ENCODE peak calls at places on chromosome 5, in ten cellular contexts. One of them, this sample, is unnamed.

GRCh38 chr5:96408276-96408777 is 24.7 kb downstream of the PCSK1 start:
- DNase-seq in MM.1S: no peak
- DNase-seq in IMR-90: peak; percentile 25
- DNase-seq in colonic mucosa: no peak
- DNase-seq in mammary epithelial cell: peak; percentile 80
- DNase-seq in PC-3: peak; percentile 71
- DNase-seq in astrocyte: peak; percentile 92
- DNase-seq in SK-N-SH: no peak
- DNase-seq in GM23248: peak; percentile 71
- DNase-seq in adipocyte: peak; percentile 84
- DNase-seq in this sample: no peak

GRCh38 chr5:114316167-114316566 is 45.7 kb upstream of the KCNN2 start:
- DNase-seq in MM.1S: no peak
- DNase-seq in SK-N-SH: no peak
- DNase-seq in adipocyte: no peak
- DNase-seq in IMR-90: no peak
- DNase-seq in astrocyte: no peak
- DNase-seq in GM23248: no peak
- DNase-seq in mammary epithelial cell: no peak
- DNase-seq in PC-3: no peak
- DNase-seq in colonic mucosa: no peak
- DNase-seq in this sample: no peak

GRCh38 chr5:128475693-128476092 is 62.4 kb downstream of the FBN2 start:
- DNase-seq in SK-N-SH: no peak
- DNase-seq in adipocyte: no peak
- DNase-seq in IMR-90: no peak
- DNase-seq in astrocyte: no peak
- DNase-seq in mammary epithelial cell: no peak
- DNase-seq in GM23248: no peak
- DNase-seq in MM.1S: no peak
- DNase-seq in colonic mucosa: no peak
- DNase-seq in PC-3: no peak
- DNase-seq in this sample: no peak

GRCh38 chr5:92559743-92560142 is 1021.3 kb downstream of the NR2F1-AS1 start:
- DNase-seq in IMR-90: peak; percentile 36
- DNase-seq in mammary epithelial cell: peak; percentile 33
- DNase-seq in MM.1S: no peak
- DNase-seq in PC-3: peak; percentile 34
- DNase-seq in astrocyte: peak; percentile 86
- DNase-seq in colonic mucosa: no peak
- DNase-seq in adipocyte: peak; percentile 52
- DNase-seq in SK-N-SH: no peak
- DNase-seq in GM23248: peak; percentile 46
- DNase-seq in this sample: no peak

GRCh38 chr5:11981986-11982385 is 77.7 kb upstream of the CTNND2 start:
- DNase-seq in MM.1S: no peak
- DNase-seq in PC-3: peak; percentile 65
- DNase-seq in colonic mucosa: no peak
- DNase-seq in GM23248: no peak
- DNase-seq in astrocyte: no peak
- DNase-seq in IMR-90: no peak
- DNase-seq in adipocyte: no peak
- DNase-seq in SK-N-SH: no peak
- DNase-seq in mammary epithelial cell: no peak
- DNase-seq in this sample: no peak

GRCh38 chr5:80308526-80308925 is 11.3 kb upstream of the SPZ1 start:
- DNase-seq in colonic mucosa: no peak
- DNase-seq in GM23248: no peak
- DNase-seq in MM.1S: no peak
- DNase-seq in adipocyte: no peak
- DNase-seq in astrocyte: no peak
- DNase-seq in IMR-90: no peak
- DNase-seq in mammary epithelial cell: no peak
- DNase-seq in PC-3: no peak
- DNase-seq in SK-N-SH: no peak
- DNase-seq in this sample: no peak

GRCh38 chr5:16888694-16889124 is 47.4 kb downstream of the MYO10 start:
- DNase-seq in mammary epithelial cell: peak; percentile 61
- DNase-seq in SK-N-SH: no peak
- DNase-seq in MM.1S: no peak
- DNase-seq in PC-3: peak; percentile 87
- DNase-seq in IMR-90: peak; percentile 67
- DNase-seq in adipocyte: no peak
- DNase-seq in GM23248: peak; percentile 67
- DNase-seq in astrocyte: no peak
- DNase-seq in colonic mucosa: no peak
- DNase-seq in this sample: no peak

GRCh38 chr5:8491254-8491653 is 622.3 kb downstream of the MTRR start:
- DNase-seq in GM23248: peak; percentile 22
- DNase-seq in SK-N-SH: no peak
- DNase-seq in PC-3: peak; percentile 53
- DNase-seq in adipocyte: no peak
- DNase-seq in astrocyte: peak; percentile 12
- DNase-seq in colonic mucosa: no peak
- DNase-seq in MM.1S: no peak
- DNase-seq in mammary epithelial cell: no peak
- DNase-seq in IMR-90: no peak
- DNase-seq in this sample: no peak

GRCh38 chr5:53481354-53481886 is 991 bp downstream of the FST start:
- DNase-seq in mammary epithelial cell: no peak
- DNase-seq in colonic mucosa: no peak
- DNase-seq in SK-N-SH: no peak
- DNase-seq in PC-3: no peak
- DNase-seq in adipocyte: peak; percentile 65
- DNase-seq in MM.1S: no peak
- DNase-seq in astrocyte: no peak
- DNase-seq in IMR-90: peak; percentile 23
- DNase-seq in GM23248: peak; percentile 53
- DNase-seq in this sample: no peak

GRCh38 chr5:7629559-7629958 is 221.4 kb downstream of the CFAP90 start:
- DNase-seq in astrocyte: no peak
- DNase-seq in adipocyte: no peak
- DNase-seq in IMR-90: no peak
- DNase-seq in mammary epithelial cell: no peak
- DNase-seq in MM.1S: peak; percentile 87
- DNase-seq in SK-N-SH: no peak
- DNase-seq in colonic mucosa: no peak
- DNase-seq in GM23248: no peak
- DNase-seq in PC-3: no peak
- DNase-seq in this sample: no peak

GRCh38 chr5:168287362-168287761 is 4.1 kb upstream of the WWC1 start:
- DNase-seq in GM23248: no peak
- DNase-seq in astrocyte: no peak
- DNase-seq in colonic mucosa: no peak
- DNase-seq in SK-N-SH: no peak
- DNase-seq in IMR-90: no peak
- DNase-seq in mammary epithelial cell: no peak
- DNase-seq in PC-3: no peak
- DNase-seq in adipocyte: no peak
- DNase-seq in MM.1S: no peak
- DNase-seq in this sample: no peak

DNA sequence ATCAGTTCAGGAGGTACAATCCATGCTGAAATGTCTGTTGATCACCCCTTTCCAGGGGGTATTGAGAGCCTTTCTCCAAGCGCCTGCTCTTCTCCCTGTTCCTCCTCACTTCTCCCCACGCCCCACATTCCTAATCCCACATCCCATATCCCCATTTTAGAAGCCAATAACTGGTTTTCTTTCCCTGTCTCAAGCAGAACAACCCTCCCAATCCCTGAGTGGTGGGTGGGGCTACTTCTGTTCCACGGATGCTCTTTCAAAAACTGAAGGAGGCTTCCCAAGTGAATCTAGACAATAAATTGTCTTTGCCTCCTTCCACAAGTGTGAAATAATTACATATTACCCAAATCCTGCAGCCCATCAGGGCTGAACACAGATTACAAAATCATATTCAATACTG is 77.0 kb upstream of the SEMA6A start:
- DNase-seq in MM.1S: no peak
- DNase-seq in adipocyte: no peak
- DNase-seq in GM23248: no peak
- DNase-seq in mammary epithelial cell: no peak
- DNase-seq in PC-3: no peak
- DNase-seq in astrocyte: no peak
- DNase-seq in SK-N-SH: no peak
- DNase-seq in colonic mucosa: no peak
- DNase-seq in IMR-90: no peak
- DNase-seq in this sample: no peak
- H3K9ac ChIP-seq in MM.1S: no peak overlapping the region
- H3K9ac ChIP-seq in adipocyte: no peak overlapping the region
- H3K9ac ChIP-seq in GM23248: no peak overlapping the region
- H3K9ac ChIP-seq in mammary epithelial cell: no peak overlapping the region
- H3K9ac ChIP-seq in PC-3: no peak overlapping the region
- H3K9ac ChIP-seq in astrocyte: no peak overlapping the region
- H3K9ac ChIP-seq in SK-N-SH: no peak overlapping the region
- H3K9ac ChIP-seq in colonic mucosa: no peak overlapping the region
- H3K9ac ChIP-seq in IMR-90: no peak overlapping the region
- H3K9ac ChIP-seq in this sample: no peak overlapping the region

GRCh38 chr5:173329370-173330150 is 1.3 kb upstream of the STC2 start:
- DNase-seq in SK-N-SH: peak; percentile 81
- DNase-seq in GM23248: peak; percentile 59
- DNase-seq in MM.1S: no peak
- DNase-seq in PC-3: peak; percentile 82
- DNase-seq in colonic mucosa: no peak
- DNase-seq in IMR-90: no peak
- DNase-seq in mammary epithelial cell: no peak
- DNase-seq in adipocyte: peak; percentile 78
- DNase-seq in astrocyte: no peak
- DNase-seq in this sample: no peak
- H3K9ac ChIP-seq in SK-N-SH: peak overlapping the region; percentile 42
- H3K9ac ChIP-seq in GM23248: peak overlapping the region; percentile 87
- H3K9ac ChIP-seq in MM.1S: no peak overlapping the region
- H3K9ac ChIP-seq in PC-3: peak overlapping the region; percentile 77
- H3K9ac ChIP-seq in colonic mucosa: no peak overlapping the region
- H3K9ac ChIP-seq in IMR-90: peak overlapping the region; percentile 83
- H3K9ac ChIP-seq in mammary epithelial cell: peak overlapping the region; percentile 35
- H3K9ac ChIP-seq in adipocyte: peak overlapping the region; percentile 90
- H3K9ac ChIP-seq in astrocyte: peak overlapping the region; percentile 92
- H3K9ac ChIP-seq in this sample: peak overlapping the region; percentile 65

GRCh38 chr5:156325671-156326070 is 1.3 kb upstream of the SGCD start:
- DNase-seq in GM23248: no peak
- DNase-seq in MM.1S: no peak
- DNase-seq in astrocyte: no peak
- DNase-seq in SK-N-SH: no peak
- DNase-seq in IMR-90: no peak
- DNase-seq in PC-3: no peak
- DNase-seq in mammary epithelial cell: no peak
- DNase-seq in adipocyte: no peak
- DNase-seq in colonic mucosa: no peak
- DNase-seq in this sample: no peak

GRCh38 chr5:156326718-156327259 is at the start of gene SGCD:
- DNase-seq in MM.1S: no peak
- DNase-seq in GM23248: peak; percentile 97
- DNase-seq in IMR-90: peak; percentile 90
- DNase-seq in mammary epithelial cell: no peak
- DNase-seq in SK-N-SH: peak; percentile 46
- DNase-seq in PC-3: no peak
- DNase-seq in adipocyte: peak; percentile 94
- DNase-seq in astrocyte: peak; percentile 86
- DNase-seq in colonic mucosa: peak; percentile 22
- DNase-seq in this sample: no peak

GRCh38 chr5:156328176-156328575 is 1.2 kb downstream of the SGCD start:
- DNase-seq in IMR-90: peak; percentile 10
- DNase-seq in adipocyte: peak; percentile 64
- DNase-seq in SK-N-SH: no peak
- DNase-seq in colonic mucosa: no peak
- DNase-seq in mammary epithelial cell: no peak
- DNase-seq in GM23248: peak; percentile 48
- DNase-seq in MM.1S: no peak
- DNase-seq in astrocyte: no peak
- DNase-seq in PC-3: no peak
- DNase-seq in this sample: no peak

GRCh38 chr5:156328766-156329165 is 1.8 kb downstream of the SGCD start:
- DNase-seq in MM.1S: no peak
- DNase-seq in colonic mucosa: no peak
- DNase-seq in astrocyte: no peak
- DNase-seq in mammary epithelial cell: no peak
- DNase-seq in SK-N-SH: no peak
- DNase-seq in PC-3: no peak
- DNase-seq in IMR-90: no peak
- DNase-seq in GM23248: peak; percentile 50
- DNase-seq in adipocyte: peak; percentile 12
- DNase-seq in this sample: no peak

GRCh38 chr5:156327306-156327705 is 342 bp downstream of the SGCD start:
- DNase-seq in GM23248: peak; percentile 48
- DNase-seq in colonic mucosa: no peak
- DNase-seq in mammary epithelial cell: no peak
- DNase-seq in adipocyte: peak; percentile 61
- DNase-seq in PC-3: no peak
- DNase-seq in astrocyte: no peak
- DNase-seq in IMR-90: no peak
- DNase-seq in SK-N-SH: no peak
- DNase-seq in MM.1S: no peak
- DNase-seq in this sample: no peak
- H3K9ac ChIP-seq in GM23248: peak overlapping the region; percentile 83
- H3K9ac ChIP-seq in colonic mucosa: no peak overlapping the region
- H3K9ac ChIP-seq in mammary epithelial cell: no peak overlapping the region
- H3K9ac ChIP-seq in adipocyte: peak overlapping the region; percentile 89
- H3K9ac ChIP-seq in PC-3: no peak overlapping the region
- H3K9ac ChIP-seq in astrocyte: peak overlapping the region; percentile 80
- H3K9ac ChIP-seq in IMR-90: peak overlapping the region; percentile 95
- H3K9ac ChIP-seq in SK-N-SH: peak overlapping the region; percentile 43
- H3K9ac ChIP-seq in MM.1S: no peak overlapping the region
- H3K9ac ChIP-seq in this sample: no peak overlapping the region

DNA sequence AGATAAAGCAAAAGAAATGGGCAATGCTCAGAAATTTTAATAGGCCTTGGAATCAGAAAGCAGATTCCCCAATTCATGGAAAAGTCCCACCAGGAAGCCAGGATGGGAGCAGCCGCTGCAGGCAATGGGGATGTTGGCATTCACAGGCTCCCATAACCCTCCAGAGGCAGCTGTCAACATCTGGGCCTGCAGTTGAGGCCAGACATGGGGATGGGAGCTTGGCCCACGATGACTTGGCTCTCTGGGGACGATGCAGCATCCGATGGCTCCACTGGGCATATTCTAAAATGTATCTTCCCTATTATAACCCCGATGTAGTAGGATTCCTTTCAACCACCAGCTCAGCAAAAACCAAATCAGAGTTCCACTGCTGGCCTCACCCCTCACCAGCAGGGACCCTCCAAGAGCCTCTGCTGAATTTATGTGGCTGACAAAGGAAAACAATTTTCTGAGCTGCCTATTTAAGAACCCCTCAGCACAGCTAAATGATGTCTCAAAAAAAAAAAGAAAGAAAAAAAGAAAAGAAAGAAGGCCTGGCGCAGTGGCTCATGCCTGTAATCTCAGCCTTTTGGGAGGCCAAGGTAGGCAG is 7.1 kb downstream of the SPRY4 start:
- DNase-seq in mammary epithelial cell: no peak
- DNase-seq in PC-3: no peak
- DNase-seq in astrocyte: no peak
- DNase-seq in colonic mucosa: no peak
- DNase-seq in GM23248: peak; percentile 25
- DNase-seq in MM.1S: no peak
- DNase-seq in SK-N-SH: no peak
- DNase-seq in IMR-90: no peak
- DNase-seq in adipocyte: peak; percentile 44
- DNase-seq in this sample: no peak
- H3K9ac ChIP-seq in mammary epithelial cell: no peak overlapping the region
- H3K9ac ChIP-seq in PC-3: no peak overlapping the region
- H3K9ac ChIP-seq in astrocyte: no peak overlapping the region
- H3K9ac ChIP-seq in colonic mucosa: no peak overlapping the region
- H3K9ac ChIP-seq in GM23248: no peak overlapping the region
- H3K9ac ChIP-seq in MM.1S: no peak overlapping the region
- H3K9ac ChIP-seq in SK-N-SH: no peak overlapping the region
- H3K9ac ChIP-seq in IMR-90: peak overlapping the region; percentile 28
- H3K9ac ChIP-seq in adipocyte: peak overlapping the region; percentile 18
- H3K9ac ChIP-seq in this sample: no peak overlapping the region

This sample was measured in neuronal stem cell.